ENCODE peak calls at places on chromosome 17, in ten cellular contexts. M, V, Q, L, N, F, U, J, P and Z are unnamed samples.
A peak's percentile ranks its signal among the peaks of the same experiment; 100 is the strongest.

GRCh38 chr17:82006468-82007227 is 16.0 kb downstream of the CENPX start:
- DNase-seq in M (peak; percentile 82), V (no peak), Q (no peak), L (no peak), N (peak; percentile 74), F (no peak), U (no peak), J (no peak), P (no peak), Z (peak; percentile 73)

GRCh38 chr17:17109231-17109630 is 67.0 kb downstream of the MPRIP start:
- DNase-seq in M (no peak), V (peak; percentile 14), Q (no peak), L (no peak), N (no peak), F (no peak), U (no peak), J (no peak), P (peak; percentile 66), Z (no peak)

GRCh38 chr17:39306509-39307212 is 80.9 kb upstream of the STAC2 start:
- DNase-seq in M (peak; percentile 33), V (no peak), Q (no peak), L (peak; percentile 6), N (peak; percentile 8), F (no peak), U (no peak), J (no peak), P (no peak), Z (no peak)

GRCh38 chr17:21686165-21687015 is 5.9 kb upstream of the KCNJ18 start:
- DNase-seq in M (no peak), V (no peak), Q (no peak), L (no peak), N (no peak), F (no peak), U (no peak), J (no peak), P (no peak), Z (no peak)

GRCh38 chr17:81418710-81419332 is 23.6 kb downstream of the BAHCC1 start:
- DNase-seq in M (peak; percentile 36), V (no peak), Q (no peak), L (peak; percentile 48), N (no peak), F (no peak), U (no peak), J (no peak), P (peak; percentile 70), Z (no peak)

GRCh38 chr17:27959382-27959709 is 66.2 kb upstream of the LYRM9 start:
- DNase-seq in M (peak; percentile 1), V (no peak), Q (no peak), L (no peak), N (no peak), F (no peak), U (no peak), J (no peak), P (no peak), Z (no peak)

GRCh38 chr17:7838291-7839075 is 4.5 kb downstream of the KDM6B start:
- DNase-seq in M (peak; percentile 78), V (no peak), Q (no peak), L (peak; percentile 82), N (peak; percentile 89), F (no peak), U (peak; percentile 92), J (no peak), P (peak; percentile 69), Z (peak; percentile 47)

GRCh38 chr17:72984925-72985322 is 107.6 kb downstream of the SLC39A11 start:
- DNase-seq in M (no peak), V (no peak), Q (no peak), L (no peak), N (peak; percentile 38), F (no peak), U (no peak), J (no peak), P (no peak), Z (no peak)

GRCh38 chr17:6005939-6006338 is 64.2 kb upstream of the WSCD1 start:
- DNase-seq in M (no peak), V (no peak), Q (no peak), L (no peak), N (no peak), F (no peak), U (no peak), J (no peak), P (no peak), Z (no peak)

GRCh38 chr17:72989074-72989610 is 103.3 kb downstream of the SLC39A11 start:
- DNase-seq in M (peak; percentile 81), V (no peak), Q (no peak), L (no peak), N (no peak), F (no peak), U (no peak), J (no peak), P (no peak), Z (no peak)

GRCh38 chr17:17906418-17907215 is 65.6 kb downstream of the TOM1L2 start:
- DNase-seq in M (no peak), V (no peak), Q (no peak), L (no peak), N (no peak), F (no peak), U (no peak), J (no peak), P (no peak), Z (no peak)

GRCh38 chr17:42421479-42422332 is 1.4 kb downstream of the CAVIN1 start:
- DNase-seq in M (peak; percentile 81), V (peak; percentile 56), Q (peak; percentile 58), L (no peak), N (peak; percentile 68), F (no peak), U (peak; percentile 59), J (no peak), P (no peak), Z (no peak)

GRCh38 chr17:31517524-31517923 is 126.0 kb downstream of the RAB11FIP4 start:
- DNase-seq in M (no peak), V (no peak), Q (no peak), L (no peak), N (no peak), F (peak; percentile 23), U (peak; percentile 69), J (no peak), P (no peak), Z (peak; percentile 43)

GRCh38 chr17:57987582-57988300 is at the start of gene VEZF1:
- DNase-seq in M (peak; percentile 44), V (peak; percentile 82), Q (peak; percentile 65), L (peak; percentile 88), N (peak; percentile 78), F (peak; percentile 77), U (peak; percentile 95), J (peak; percentile 83), P (peak; percentile 73), Z (peak; percentile 88)

GRCh38 chr17:55341432-55341831 is 76.7 kb downstream of the HLF start:
- DNase-seq in M (peak; percentile 27), V (no peak), Q (no peak), L (no peak), N (peak; percentile 40), F (no peak), U (no peak), J (no peak), P (no peak), Z (no peak)

GRCh38 chr17:16417399-16417798 is 2.0 kb downstream of the TRPV2 start:
- DNase-seq in M (no peak), V (no peak), Q (no peak), L (no peak), N (no peak), F (no peak), U (no peak), J (no peak), P (no peak), Z (no peak)

DNA sequence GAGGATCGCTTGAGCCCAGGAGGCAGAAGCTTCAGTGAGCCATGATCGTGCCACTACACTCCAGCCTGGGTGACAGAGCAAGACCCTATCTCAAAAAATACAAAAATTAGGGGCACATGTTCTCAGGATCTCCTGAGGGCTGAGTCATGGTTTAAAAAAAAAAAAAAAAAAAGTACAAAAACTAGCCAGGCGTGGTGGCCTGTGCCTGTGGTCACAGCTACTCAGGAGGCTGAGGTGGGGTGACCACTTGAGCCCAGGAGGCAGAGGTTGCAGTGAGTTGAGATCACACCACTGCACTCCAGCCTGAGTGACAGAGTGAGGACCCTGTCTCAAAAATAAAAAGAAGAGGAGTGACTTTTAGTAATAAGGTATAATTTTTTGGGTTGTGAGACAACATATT is 16.9 kb downstream of the BLMH start:
- DNase-seq in M (no peak), V (no peak), Q (no peak), L (no peak), N (no peak), F (no peak), U (no peak), J (no peak), P (no peak), Z (no peak)
- TF ChIP-seq CTCF in M (no peak), V (no peak), Q (no peak), L (no peak), N (no peak), F (no peak), U (no peak), J (no peak), P (no peak), Z (no peak)

DNA sequence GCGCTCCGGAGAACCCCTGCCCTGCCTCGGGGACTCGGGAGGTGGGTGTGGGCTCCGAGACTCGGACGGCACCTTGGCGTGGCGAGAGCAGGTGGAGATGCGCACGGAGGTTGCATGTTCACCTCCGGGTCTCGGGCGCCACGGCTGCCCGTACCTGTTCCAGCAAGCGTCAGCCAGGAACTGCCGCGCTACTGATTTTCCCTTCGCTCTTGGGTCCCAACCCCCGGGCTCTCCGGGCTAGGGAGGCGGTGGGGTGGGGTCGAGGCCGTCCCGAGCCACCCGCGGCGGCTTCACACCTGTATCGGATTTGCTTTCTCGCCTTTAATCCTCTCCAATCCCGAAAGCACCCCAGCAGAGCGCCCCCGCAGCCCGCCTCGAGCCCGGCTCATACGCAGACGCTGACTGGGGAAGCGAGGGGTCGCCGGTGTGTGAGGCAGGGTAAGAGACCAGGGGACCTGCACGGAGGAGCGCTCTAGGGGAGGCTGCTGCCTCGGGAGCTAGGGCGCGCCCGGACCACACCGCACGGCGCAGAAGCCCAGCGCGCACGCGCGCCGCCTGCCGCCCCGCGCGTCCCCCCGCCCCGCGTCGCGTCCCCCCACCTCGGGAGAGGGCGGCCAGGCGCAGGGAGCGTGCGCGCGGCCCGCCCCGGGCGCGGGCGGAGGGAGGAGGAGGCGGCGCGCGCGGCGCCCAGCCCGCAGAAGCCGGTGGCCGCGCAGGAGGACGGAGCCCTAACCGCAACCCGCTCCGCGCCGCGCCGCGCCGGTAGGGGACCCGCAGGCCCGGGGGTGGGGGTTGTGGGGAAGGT is at the start of gene DUSP14:
- DNase-seq in M (peak; percentile 77), V (peak; percentile 82), Q (peak; percentile 66), L (peak; percentile 86), N (peak; percentile 86), F (peak; percentile 77), U (peak; percentile 94), J (peak; percentile 86), P (peak; percentile 72), Z (peak; percentile 89)
- TF ChIP-seq CTCF in M (no peak), V (no peak), Q (no peak), L (no peak), N (no peak), F (no peak), U (peak; percentile 14), J (no peak), P (no peak), Z (no peak)

GRCh38 chr17:74859439-74860228 is at the start of gene GRIN2C:
- DNase-seq in M (no peak), V (no peak), Q (no peak), L (peak; percentile 39), N (no peak), F (peak; percentile 54), U (peak; percentile 52), J (no peak), P (no peak), Z (peak; percentile 46)
- TF ChIP-seq CTCF in M (peak; percentile 24), V (peak; percentile 62), Q (no peak), L (peak; percentile 38), N (no peak), F (peak; percentile 12), U (peak; percentile 59), J (no peak), P (no peak), Z (peak; percentile 1)

GRCh38 chr17:45648642-45649041 is 135.5 kb upstream of the CRHR1 start:
- DNase-seq in M (no peak), V (no peak), Q (no peak), L (no peak), N (no peak), F (peak; percentile 38), U (peak; percentile 65), J (no peak), P (no peak), Z (no peak)
- TF ChIP-seq CTCF in M (no peak), V (no peak), Q (no peak), L (no peak), N (no peak), F (peak; percentile 58), U (peak; percentile 71), J (no peak), P (no peak), Z (no peak)